ENCODE peak calls at places on chromosomes 3 and 15, in six cellular contexts. One of them, this sample, is unnamed.

GRCh38 chr3:34256021-34256420 is 457.6 kb downstream of the PDCD6IP start:
- DNase-seq in GM12878: no peak
- DNase-seq in transverse colon: no peak
- DNase-seq in stomach: no peak
- DNase-seq in suprapubic skin: no peak
- DNase-seq in spleen: no peak
- DNase-seq in this sample: no peak

GRCh38 chr3:152267831-152268500 is 763 bp upstream of the MBNL1 start:
- DNase-seq in spleen: no peak
- DNase-seq in suprapubic skin: no peak
- DNase-seq in GM12878: no peak
- DNase-seq in stomach: no peak
- DNase-seq in transverse colon: no peak
- DNase-seq in this sample: no peak

GRCh38 chr3:100709840-100710235 is 544 bp downstream of the TFG start:
- DNase-seq in transverse colon: peak
- DNase-seq in suprapubic skin: no peak
- DNase-seq in stomach: no peak
- DNase-seq in GM12878: no peak
- DNase-seq in spleen: peak
- DNase-seq in this sample: peak

GRCh38 chr3:187186375-187186774 is 10.9 kb upstream of the RTP1 start:
- DNase-seq in suprapubic skin: no peak
- DNase-seq in spleen: no peak
- DNase-seq in GM12878: no peak
- DNase-seq in stomach: no peak
- DNase-seq in transverse colon: no peak
- DNase-seq in this sample: no peak

GRCh38 chr15:48962662-48963523 is 826 bp downstream of the SHC4 start:
- DNase-seq in suprapubic skin: no peak
- DNase-seq in GM12878: no peak
- DNase-seq in transverse colon: no peak
- DNase-seq in stomach: no peak
- DNase-seq in spleen: no peak
- DNase-seq in this sample: no peak

GRCh38 chr3:135629696-135630408 is 335.7 kb upstream of the PPP2R3A start:
- DNase-seq in transverse colon: no peak
- DNase-seq in suprapubic skin: no peak
- DNase-seq in spleen: no peak
- DNase-seq in GM12878: no peak
- DNase-seq in stomach: no peak
- DNase-seq in this sample: no peak

GRCh38 chr3:12237912-12238650 is 50.8 kb upstream of the PPARG start:
- DNase-seq in suprapubic skin: no peak
- DNase-seq in stomach: no peak
- DNase-seq in spleen: no peak
- DNase-seq in GM12878: no peak
- DNase-seq in transverse colon: no peak
- DNase-seq in this sample: no peak

GRCh38 chr3:148006508-148006907 is 597.3 kb downstream of the ZIC1 start:
- DNase-seq in transverse colon: no peak
- DNase-seq in suprapubic skin: no peak
- DNase-seq in stomach: no peak
- DNase-seq in GM12878: no peak
- DNase-seq in spleen: no peak
- DNase-seq in this sample: no peak

GRCh38 chr3:125120370-125121122 is 64.7 kb upstream of the HEG1 start:
- DNase-seq in suprapubic skin: no peak
- DNase-seq in transverse colon: no peak
- DNase-seq in GM12878: no peak
- DNase-seq in spleen: no peak
- DNase-seq in stomach: no peak
- DNase-seq in this sample: peak

GRCh38 chr15:59647085-59647484 is 10.2 kb downstream of the GTF2A2 start:
- DNase-seq in spleen: no peak
- DNase-seq in transverse colon: no peak
- DNase-seq in stomach: no peak
- DNase-seq in GM12878: no peak
- DNase-seq in suprapubic skin: no peak
- DNase-seq in this sample: no peak

GRCh38 chr3:140395134-140396075 is 282.5 kb upstream of the TRIM42 start:
- DNase-seq in stomach: no peak
- DNase-seq in spleen: no peak
- DNase-seq in transverse colon: no peak
- DNase-seq in suprapubic skin: no peak
- DNase-seq in GM12878: no peak
- DNase-seq in this sample: no peak

GRCh38 chr3:48564022-48564421 is 441 bp upstream of the UCN2 start:
- DNase-seq in spleen: no peak
- DNase-seq in transverse colon: peak
- DNase-seq in suprapubic skin: no peak
- DNase-seq in stomach: peak
- DNase-seq in GM12878: no peak
- DNase-seq in this sample: peak

GRCh38 chr15:96054606-96055005 is 275.9 kb upstream of the NR2F2 start:
- DNase-seq in suprapubic skin: no peak
- DNase-seq in transverse colon: no peak
- DNase-seq in stomach: no peak
- DNase-seq in GM12878: no peak
- DNase-seq in spleen: no peak
- DNase-seq in this sample: no peak

GRCh38 chr15:63059075-63059474 is 16.5 kb downstream of the TPM1 start:
- DNase-seq in stomach: no peak
- DNase-seq in transverse colon: no peak
- DNase-seq in suprapubic skin: no peak
- DNase-seq in spleen: no peak
- DNase-seq in GM12878: no peak
- DNase-seq in this sample: no peak

GRCh38 chr3:99713440-99713839 is 75.0 kb downstream of the COL8A1 start:
- DNase-seq in transverse colon: no peak
- DNase-seq in stomach: no peak
- DNase-seq in suprapubic skin: no peak
- DNase-seq in GM12878: no peak
- DNase-seq in spleen: no peak
- DNase-seq in this sample: no peak

GRCh38 chr3:161939919-161940693 is 443.5 kb downstream of the OTOL1 start:
- DNase-seq in suprapubic skin: no peak
- DNase-seq in spleen: no peak
- DNase-seq in transverse colon: no peak
- DNase-seq in stomach: no peak
- DNase-seq in GM12878: no peak
- DNase-seq in this sample: no peak

GRCh38 chr3:128436214-128436613 is 30.5 kb downstream of the DNAJB8 start:
- DNase-seq in spleen: no peak
- DNase-seq in stomach: no peak
- DNase-seq in suprapubic skin: no peak
- DNase-seq in GM12878: no peak
- DNase-seq in transverse colon: no peak
- DNase-seq in this sample: no peak

GRCh38 chr3:51075221-51075775 is 309.8 kb upstream of the MANF start:
- DNase-seq in transverse colon: no peak
- DNase-seq in GM12878: no peak
- DNase-seq in spleen: no peak
- DNase-seq in stomach: no peak
- DNase-seq in suprapubic skin: no peak
- DNase-seq in this sample: no peak

GRCh38 chr15:36810656-36811449 is 231.4 kb downstream of the CDIN1 start:
- DNase-seq in transverse colon: no peak
- DNase-seq in spleen: no peak
- DNase-seq in GM12878: no peak
- DNase-seq in stomach: no peak
- DNase-seq in suprapubic skin: no peak
- DNase-seq in this sample: no peak

GRCh38 chr3:48122504-48122903 is 65.7 kb downstream of the CDC25A start:
- DNase-seq in suprapubic skin: no peak
- DNase-seq in GM12878: no peak
- DNase-seq in stomach: no peak
- DNase-seq in transverse colon: no peak
- DNase-seq in spleen: no peak
- DNase-seq in this sample: no peak

GRCh38 chr3:191543018-191543417 is 82.1 kb downstream of the PYDC2 start:
- DNase-seq in spleen: no peak
- DNase-seq in GM12878: no peak
- DNase-seq in stomach: no peak
- DNase-seq in suprapubic skin: no peak
- DNase-seq in transverse colon: no peak
- DNase-seq in this sample: no peak

GRCh38 chr3:87873136-87873535 is 185.7 kb downstream of the CGGBP1 start:
- DNase-seq in spleen: no peak
- DNase-seq in GM12878: no peak
- DNase-seq in stomach: no peak
- DNase-seq in transverse colon: no peak
- DNase-seq in suprapubic skin: no peak
- DNase-seq in this sample: no peak

GRCh38 chr3:71685686-71686085 is 39.5 kb downstream of the EIF4E3 start:
- DNase-seq in stomach: no peak
- DNase-seq in GM12878: no peak
- DNase-seq in suprapubic skin: no peak
- DNase-seq in spleen: no peak
- DNase-seq in transverse colon: no peak
- DNase-seq in this sample: no peak

GRCh38 chr3:61574854-61575253 is 13.5 kb downstream of the PTPRG start:
- DNase-seq in spleen: no peak
- DNase-seq in transverse colon: no peak
- DNase-seq in GM12878: no peak
- DNase-seq in stomach: no peak
- DNase-seq in suprapubic skin: no peak
- DNase-seq in this sample: no peak

GRCh38 chr15:81792646-81793045 is 253.2 kb downstream of the MEX3B start:
- DNase-seq in transverse colon: no peak
- DNase-seq in spleen: no peak
- DNase-seq in suprapubic skin: no peak
- DNase-seq in GM12878: no peak
- DNase-seq in stomach: no peak
- DNase-seq in this sample: no peak

GRCh38 chr3:70281663-70282062 is 30.8 kb downstream of the MDFIC2 start:
- DNase-seq in spleen: no peak
- DNase-seq in transverse colon: no peak
- DNase-seq in stomach: no peak
- DNase-seq in GM12878: no peak
- DNase-seq in suprapubic skin: no peak
- DNase-seq in this sample: no peak

GRCh38 chr3:170806676-170807075 is 63.3 kb downstream of the RPL22L1 start:
- DNase-seq in stomach: no peak
- DNase-seq in spleen: no peak
- DNase-seq in GM12878: no peak
- DNase-seq in transverse colon: no peak
- DNase-seq in suprapubic skin: no peak
- DNase-seq in this sample: no peak

GRCh38 chr3:184710870-184711365 is 946 bp downstream of the MAGEF1 start:
- DNase-seq in suprapubic skin: no peak
- DNase-seq in spleen: no peak
- DNase-seq in GM12878: peak
- DNase-seq in transverse colon: peak
- DNase-seq in stomach: no peak
- DNase-seq in this sample: peak

GRCh38 chr15:45387379-45388007 is 9.1 kb upstream of the GATM start:
- DNase-seq in spleen: no peak
- DNase-seq in suprapubic skin: no peak
- DNase-seq in transverse colon: no peak
- DNase-seq in stomach: no peak
- DNase-seq in GM12878: no peak
- DNase-seq in this sample: no peak

GRCh38 chr15:93029613-93030429 is 59.2 kb downstream of the RGMA start:
- DNase-seq in stomach: no peak
- DNase-seq in spleen: peak
- DNase-seq in suprapubic skin: peak
- DNase-seq in transverse colon: no peak
- DNase-seq in GM12878: no peak
- DNase-seq in this sample: peak

GRCh38 chr15:99369250-99369649 is 118.0 kb downstream of the LRRC28 start:
- DNase-seq in transverse colon: no peak
- DNase-seq in suprapubic skin: no peak
- DNase-seq in stomach: no peak
- DNase-seq in spleen: no peak
- DNase-seq in GM12878: no peak
- DNase-seq in this sample: no peak

GRCh38 chr15:76196286-76196948 is 114.9 kb downstream of the ETFA start:
- DNase-seq in spleen: peak
- DNase-seq in GM12878: no peak
- DNase-seq in stomach: peak
- DNase-seq in transverse colon: peak
- DNase-seq in suprapubic skin: peak
- DNase-seq in this sample: no peak
- TF ChIP-seq POLR2AphosphoS5 in spleen: peak
- TF ChIP-seq POLR2AphosphoS5 in GM12878: no peak
- TF ChIP-seq POLR2AphosphoS5 in stomach: peak
- TF ChIP-seq POLR2AphosphoS5 in transverse colon: no peak
- TF ChIP-seq POLR2AphosphoS5 in suprapubic skin: peak
- TF ChIP-seq POLR2AphosphoS5 in this sample: no peak

GRCh38 chr3:115251509-115251908 is 104.4 kb upstream of the ZBTB20 start:
- DNase-seq in transverse colon: no peak
- DNase-seq in GM12878: no peak
- DNase-seq in stomach: no peak
- DNase-seq in spleen: no peak
- DNase-seq in suprapubic skin: no peak
- DNase-seq in this sample: no peak
- TF ChIP-seq POLR2A in transverse colon: no peak
- TF ChIP-seq POLR2A in GM12878: no peak
- TF ChIP-seq POLR2A in stomach: no peak
- TF ChIP-seq POLR2A in spleen: no peak
- TF ChIP-seq POLR2A in suprapubic skin: no peak
- TF ChIP-seq POLR2A in this sample: no peak

DNA sequence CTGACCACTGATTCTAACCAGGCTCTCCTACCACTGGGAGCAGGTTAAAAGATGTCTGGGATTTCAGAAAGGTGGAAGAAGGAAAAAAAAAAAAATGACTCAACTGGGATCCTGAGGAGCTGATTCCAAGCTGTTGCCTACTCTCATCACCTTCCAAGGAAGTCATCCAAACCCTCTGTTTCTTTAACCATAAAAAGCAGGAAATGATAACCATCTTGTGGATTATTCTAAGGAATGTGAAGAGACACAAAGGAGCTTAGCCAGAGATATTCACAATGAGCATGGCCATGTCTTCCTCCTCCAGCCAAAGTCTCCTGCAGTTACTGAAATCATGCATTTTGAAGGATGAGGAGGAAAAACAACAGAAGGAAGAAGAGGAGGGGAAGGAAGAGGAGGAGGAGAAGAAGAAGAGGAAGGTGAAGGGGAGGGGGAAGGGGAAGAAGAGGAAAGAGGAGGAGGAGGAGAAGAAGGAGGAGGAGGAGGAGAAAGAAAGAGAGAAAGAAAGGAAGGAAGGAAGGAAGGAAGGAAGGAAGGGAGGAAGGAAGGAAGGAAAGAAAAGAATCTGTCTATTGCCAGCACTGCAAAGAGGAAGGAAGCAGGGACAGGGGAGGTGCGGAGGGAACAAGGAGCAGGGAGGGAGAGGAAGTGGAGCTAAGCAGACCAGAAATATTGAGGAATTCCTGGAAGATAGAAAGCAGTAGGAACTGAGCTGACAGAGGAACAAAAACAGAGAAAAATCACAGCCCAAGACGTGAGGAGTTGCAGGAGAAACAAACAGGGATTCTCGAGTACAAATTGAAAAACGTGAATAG is 229.2 kb downstream of the UACA start:
- DNase-seq in suprapubic skin: no peak
- DNase-seq in transverse colon: no peak
- DNase-seq in GM12878: no peak
- DNase-seq in spleen: no peak
- DNase-seq in stomach: no peak
- DNase-seq in this sample: no peak
- H3K4me3 ChIP-seq in suprapubic skin: no peak
- H3K4me3 ChIP-seq in transverse colon: no peak
- H3K4me3 ChIP-seq in GM12878: no peak
- H3K4me3 ChIP-seq in spleen: peak
- H3K4me3 ChIP-seq in stomach: no peak
- H3K4me3 ChIP-seq in this sample: no peak

GRCh38 chr3:194312186-194312742 is 38.9 kb downstream of the CPN2 start:
- DNase-seq in transverse colon: peak
- DNase-seq in stomach: no peak
- DNase-seq in suprapubic skin: peak
- DNase-seq in spleen: peak
- DNase-seq in GM12878: no peak
- DNase-seq in this sample: no peak
- TF ChIP-seq POLR2AphosphoS5 in transverse colon: peak
- TF ChIP-seq POLR2AphosphoS5 in stomach: no peak
- TF ChIP-seq POLR2AphosphoS5 in suprapubic skin: no peak
- TF ChIP-seq POLR2AphosphoS5 in spleen: no peak
- TF ChIP-seq POLR2AphosphoS5 in GM12878: no peak
- TF ChIP-seq POLR2AphosphoS5 in this sample: no peak

This sample was measured in upper lobe of left lung.